ENCODE peak calls at places on chromosome 2, in nine cellular contexts. One of them, this sample, is unnamed.

GRCh38 chr2:230687498-230687897 is 25.1 kb upstream of the CAB39 start:
- DNase-seq in heart left ventricle: no peak
- DNase-seq in tibial nerve: no peak
- DNase-seq in HCT116: peak
- DNase-seq in GM12878: no peak
- DNase-seq in ovary: no peak
- DNase-seq in spleen: no peak
- DNase-seq in A549: peak
- DNase-seq in right lobe of liver: no peak
- DNase-seq in this sample: no peak

GRCh38 chr2:8581601-8582041 is 100.2 kb upstream of the ID2 start:
- DNase-seq in heart left ventricle: no peak
- DNase-seq in tibial nerve: no peak
- DNase-seq in HCT116: no peak
- DNase-seq in GM12878: no peak
- DNase-seq in ovary: no peak
- DNase-seq in spleen: peak
- DNase-seq in A549: no peak
- DNase-seq in right lobe of liver: no peak
- DNase-seq in this sample: no peak

GRCh38 chr2:50535971-50536759 is 495.8 kb downstream of the NRXN1 start:
- DNase-seq in heart left ventricle: no peak
- DNase-seq in tibial nerve: no peak
- DNase-seq in HCT116: peak
- DNase-seq in GM12878: no peak
- DNase-seq in ovary: no peak
- DNase-seq in spleen: no peak
- DNase-seq in A549: peak
- DNase-seq in right lobe of liver: no peak
- DNase-seq in this sample: no peak

GRCh38 chr2:102664439-102665042 is 45.2 kb downstream of the SLC9A2 start:
- DNase-seq in heart left ventricle: no peak
- DNase-seq in tibial nerve: no peak
- DNase-seq in HCT116: peak
- DNase-seq in GM12878: peak
- DNase-seq in ovary: no peak
- DNase-seq in spleen: no peak
- DNase-seq in A549: peak
- DNase-seq in right lobe of liver: no peak
- DNase-seq in this sample: no peak

GRCh38 chr2:134124047-134124753 is 129.7 kb upstream of the MGAT5 start:
- DNase-seq in heart left ventricle: no peak
- DNase-seq in tibial nerve: no peak
- DNase-seq in HCT116: no peak
- DNase-seq in GM12878: no peak
- DNase-seq in ovary: no peak
- DNase-seq in spleen: no peak
- DNase-seq in A549: no peak
- DNase-seq in right lobe of liver: no peak
- DNase-seq in this sample: no peak

GRCh38 chr2:37244017-37244416 is 12.6 kb downstream of the NDUFAF7 start:
- DNase-seq in heart left ventricle: no peak
- DNase-seq in tibial nerve: no peak
- DNase-seq in HCT116: no peak
- DNase-seq in GM12878: peak
- DNase-seq in ovary: no peak
- DNase-seq in spleen: no peak
- DNase-seq in A549: no peak
- DNase-seq in right lobe of liver: no peak
- DNase-seq in this sample: no peak

GRCh38 chr2:236319036-236319435 is 54.8 kb upstream of the ASB18 start:
- DNase-seq in heart left ventricle: no peak
- DNase-seq in tibial nerve: no peak
- DNase-seq in HCT116: no peak
- DNase-seq in GM12878: no peak
- DNase-seq in ovary: no peak
- DNase-seq in spleen: no peak
- DNase-seq in A549: no peak
- DNase-seq in right lobe of liver: no peak
- DNase-seq in this sample: peak

GRCh38 chr2:99682280-99683060 is 192.7 kb upstream of the REV1 start:
- DNase-seq in heart left ventricle: no peak
- DNase-seq in tibial nerve: no peak
- DNase-seq in HCT116: no peak
- DNase-seq in GM12878: no peak
- DNase-seq in ovary: no peak
- DNase-seq in spleen: no peak
- DNase-seq in A549: no peak
- DNase-seq in right lobe of liver: no peak
- DNase-seq in this sample: no peak

GRCh38 chr2:25361261-25362048 is 19.7 kb upstream of the DNMT3A start:
- DNase-seq in heart left ventricle: no peak
- DNase-seq in tibial nerve: no peak
- DNase-seq in HCT116: no peak
- DNase-seq in GM12878: no peak
- DNase-seq in ovary: peak
- DNase-seq in spleen: peak
- DNase-seq in A549: no peak
- DNase-seq in right lobe of liver: no peak
- DNase-seq in this sample: no peak

GRCh38 chr2:45974056-45974455 is 322.6 kb downstream of the PRKCE start:
- DNase-seq in heart left ventricle: no peak
- DNase-seq in tibial nerve: no peak
- DNase-seq in HCT116: no peak
- DNase-seq in GM12878: peak
- DNase-seq in ovary: no peak
- DNase-seq in spleen: no peak
- DNase-seq in A549: no peak
- DNase-seq in right lobe of liver: no peak
- DNase-seq in this sample: no peak

GRCh38 chr2:236558999-236559978 is 10.3 kb upstream of the ACKR3 start:
- DNase-seq in heart left ventricle: no peak
- DNase-seq in tibial nerve: no peak
- DNase-seq in HCT116: no peak
- DNase-seq in GM12878: no peak
- DNase-seq in ovary: no peak
- DNase-seq in spleen: no peak
- DNase-seq in A549: no peak
- DNase-seq in right lobe of liver: no peak
- DNase-seq in this sample: no peak

GRCh38 chr2:44746856-44747612 is 194.5 kb upstream of the SIX3 start:
- DNase-seq in heart left ventricle: no peak
- DNase-seq in tibial nerve: no peak
- DNase-seq in HCT116: no peak
- DNase-seq in GM12878: no peak
- DNase-seq in ovary: no peak
- DNase-seq in spleen: no peak
- DNase-seq in A549: no peak
- DNase-seq in right lobe of liver: no peak
- DNase-seq in this sample: no peak

GRCh38 chr2:151786493-151786892 is 41.7 kb downstream of the ARL5A start:
- DNase-seq in heart left ventricle: no peak
- DNase-seq in tibial nerve: no peak
- DNase-seq in HCT116: no peak
- DNase-seq in GM12878: no peak
- DNase-seq in ovary: no peak
- DNase-seq in spleen: no peak
- DNase-seq in A549: no peak
- DNase-seq in right lobe of liver: no peak
- DNase-seq in this sample: no peak

DNA sequence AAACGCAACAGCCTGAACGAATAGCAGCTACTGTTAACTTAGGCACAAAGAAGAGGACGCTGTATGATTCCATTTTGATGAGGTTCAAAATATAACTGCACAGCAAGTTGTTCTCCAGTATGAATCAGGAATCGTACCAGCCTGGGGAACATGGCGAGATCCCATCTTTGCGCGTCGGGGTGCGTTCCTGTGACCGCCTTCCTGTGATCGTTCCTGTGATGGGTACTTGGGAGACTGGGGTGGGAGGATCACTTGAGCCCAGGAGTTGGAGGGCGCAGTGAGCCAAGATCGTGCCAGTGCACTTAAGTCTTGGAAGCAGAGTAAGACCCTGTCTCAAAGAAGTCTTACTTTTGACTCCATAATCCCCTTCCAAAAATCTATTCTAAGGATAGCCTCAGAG is 951 bp upstream of the WDR33 start:
- DNase-seq in heart left ventricle: no peak
- DNase-seq in tibial nerve: no peak
- DNase-seq in HCT116: no peak
- DNase-seq in GM12878: no peak
- DNase-seq in ovary: peak
- DNase-seq in spleen: no peak
- DNase-seq in A549: no peak
- DNase-seq in right lobe of liver: no peak
- DNase-seq in this sample: no peak
- H3K4me3 ChIP-seq in heart left ventricle: no peak
- H3K4me3 ChIP-seq in tibial nerve: no peak
- H3K4me3 ChIP-seq in HCT116: no peak
- H3K4me3 ChIP-seq in GM12878: peak
- H3K4me3 ChIP-seq in ovary: peak
- H3K4me3 ChIP-seq in spleen: peak
- H3K4me3 ChIP-seq in A549: peak
- H3K4me3 ChIP-seq in right lobe of liver: no peak
- H3K4me3 ChIP-seq in this sample: no peak

GRCh38 chr2:168810235-168810634 is 7.8 kb downstream of the NOSTRIN start:
- DNase-seq in heart left ventricle: no peak
- DNase-seq in tibial nerve: no peak
- DNase-seq in HCT116: no peak
- DNase-seq in GM12878: no peak
- DNase-seq in ovary: no peak
- DNase-seq in spleen: no peak
- DNase-seq in A549: no peak
- DNase-seq in right lobe of liver: no peak
- DNase-seq in this sample: no peak
- TF ChIP-seq POLR2A in heart left ventricle: no peak
- TF ChIP-seq POLR2A in tibial nerve: no peak
- TF ChIP-seq POLR2A in HCT116: no peak
- TF ChIP-seq POLR2A in GM12878: no peak
- TF ChIP-seq POLR2A in ovary: no peak
- TF ChIP-seq POLR2A in spleen: no peak
- TF ChIP-seq POLR2A in A549: no peak
- TF ChIP-seq POLR2A in right lobe of liver: no peak
- TF ChIP-seq POLR2A in this sample: no peak

DNA sequence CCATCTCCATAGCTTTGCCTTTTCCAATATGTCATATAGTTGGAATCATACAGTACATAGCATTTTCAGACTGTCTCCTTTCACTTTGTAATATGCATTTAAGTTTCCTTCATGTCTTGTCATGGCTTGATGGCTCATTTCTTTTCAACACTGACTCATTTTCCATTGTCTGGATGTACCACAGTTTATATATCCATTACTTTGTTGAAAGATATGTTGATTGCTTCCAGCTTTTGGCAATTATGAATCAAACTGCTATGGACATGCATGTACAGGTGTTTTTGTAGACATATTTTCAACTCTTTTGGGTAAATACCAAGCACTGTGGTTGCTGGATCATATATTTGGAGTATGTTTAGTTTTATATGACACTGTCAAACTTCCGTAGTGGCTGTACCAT is 26.3 kb downstream of the ACSL3 start:
- DNase-seq in heart left ventricle: no peak
- DNase-seq in tibial nerve: no peak
- DNase-seq in HCT116: no peak
- DNase-seq in GM12878: no peak
- DNase-seq in ovary: no peak
- DNase-seq in spleen: no peak
- DNase-seq in A549: no peak
- DNase-seq in right lobe of liver: no peak
- DNase-seq in this sample: no peak
- H3K4me3 ChIP-seq in heart left ventricle: no peak
- H3K4me3 ChIP-seq in tibial nerve: no peak
- H3K4me3 ChIP-seq in HCT116: no peak
- H3K4me3 ChIP-seq in GM12878: no peak
- H3K4me3 ChIP-seq in ovary: no peak
- H3K4me3 ChIP-seq in spleen: no peak
- H3K4me3 ChIP-seq in A549: no peak
- H3K4me3 ChIP-seq in right lobe of liver: no peak
- H3K4me3 ChIP-seq in this sample: no peak

GRCh38 chr2:27717070-27717453 is 53.4 kb downstream of the SLC4A1AP start:
- DNase-seq in heart left ventricle: peak
- DNase-seq in tibial nerve: no peak
- DNase-seq in HCT116: no peak
- DNase-seq in GM12878: no peak
- DNase-seq in ovary: no peak
- DNase-seq in spleen: no peak
- DNase-seq in A549: peak
- DNase-seq in right lobe of liver: no peak
- DNase-seq in this sample: peak
- TF ChIP-seq POLR2A in heart left ventricle: no peak
- TF ChIP-seq POLR2A in tibial nerve: no peak
- TF ChIP-seq POLR2A in HCT116: no peak
- TF ChIP-seq POLR2A in GM12878: no peak
- TF ChIP-seq POLR2A in ovary: no peak
- TF ChIP-seq POLR2A in spleen: no peak
- TF ChIP-seq POLR2A in A549: no peak
- TF ChIP-seq POLR2A in right lobe of liver: no peak
- TF ChIP-seq POLR2A in this sample: no peak

GRCh38 chr2:223076573-223076972 is 24.6 kb downstream of the KCNE4 start:
- DNase-seq in heart left ventricle: no peak
- DNase-seq in tibial nerve: no peak
- DNase-seq in HCT116: no peak
- DNase-seq in GM12878: no peak
- DNase-seq in ovary: no peak
- DNase-seq in spleen: no peak
- DNase-seq in A549: no peak
- DNase-seq in right lobe of liver: no peak
- DNase-seq in this sample: no peak
- H3K4me3 ChIP-seq in heart left ventricle: no peak
- H3K4me3 ChIP-seq in tibial nerve: no peak
- H3K4me3 ChIP-seq in HCT116: no peak
- H3K4me3 ChIP-seq in GM12878: no peak
- H3K4me3 ChIP-seq in ovary: no peak
- H3K4me3 ChIP-seq in spleen: no peak
- H3K4me3 ChIP-seq in A549: no peak
- H3K4me3 ChIP-seq in right lobe of liver: no peak
- H3K4me3 ChIP-seq in this sample: no peak